ENCODE peak calls at places on chromosomes 16 and 17, in seven cellular contexts. C is CD8-positive, alpha-beta T cell; W is tibial artery; A is uterus; S is ovary; Z is right cardiac atrium; X is GM12878. P is an unnamed sample. For H3K4me1 and H3K27me3, the result is how much of the 10 kb centered on the place peaks cover.

GRCh38 chr17:57630736-57631135 is 114.4 kb downstream of the CCDC182 start:
- DNase-seq in S (no peak), Z (no peak), W (no peak), X (no peak), C (no peak), A (no peak), P (no peak)

GRCh38 chr16:31002252-31002700 is 8.2 kb downstream of the STX1B start:
- DNase-seq in A (no peak), W (no peak), X (no peak), Z (peak), C (no peak), S (no peak), P (no peak)

GRCh38 chr17:34723875-34724274 is 144.5 kb downstream of the TMEM132E start:
- DNase-seq in X (no peak), C (no peak), S (no peak), Z (no peak), A (no peak), W (no peak), P (peak)

GRCh38 chr17:61574542-61575351 is 16.3 kb downstream of the NACA2 start:
- DNase-seq in A (no peak), W (no peak), X (no peak), S (no peak), C (no peak), Z (no peak), P (peak)

GRCh38 chr16:56620311-56620897 is 5.2 kb upstream of the MT1E start:
- DNase-seq in Z (no peak), C (no peak), X (no peak), S (no peak), W (no peak), A (no peak), P (no peak)

GRCh38 chr16:11212819-11213196 is 43.2 kb downstream of the SOCS1 start:
- DNase-seq in Z (no peak), A (no peak), S (no peak), W (no peak), X (no peak), C (no peak), P (peak)

GRCh38 chr17:4969551-4970231 is 2.1 kb upstream of the SPAG7 start:
- DNase-seq in W (no peak), X (no peak), S (no peak), C (no peak), Z (no peak), A (no peak), P (no peak)

GRCh38 chr16:49513040-49513439 is 139.4 kb downstream of the C16orf78 start:
- DNase-seq in W (no peak), C (no peak), S (no peak), A (no peak), X (no peak), Z (no peak), P (peak)

GRCh38 chr16:74107795-74108610 is 188.6 kb upstream of the PSMD7 start:
- DNase-seq in X (peak), A (no peak), C (no peak), S (no peak), Z (no peak), W (no peak), P (peak)

GRCh38 chr17:81437221-81437651 is 42.0 kb downstream of the BAHCC1 start:
- DNase-seq in C (no peak), A (no peak), S (no peak), X (no peak), Z (no peak), W (no peak), P (peak)

GRCh38 chr16:75588716-75589115 is 22.5 kb downstream of the GABARAPL2 start:
- DNase-seq in S (no peak), Z (no peak), X (no peak), W (no peak), A (no peak), C (no peak), P (no peak)

GRCh38 chr17:4782652-4783051 is 3.5 kb downstream of the VMO1 start:
- DNase-seq in W (no peak), S (no peak), C (no peak), A (no peak), X (no peak), Z (peak), P (no peak)

GRCh38 chr17:74452027-74452840 is 14.2 kb upstream of the CD300A start:
- DNase-seq in A (no peak), C (no peak), W (no peak), S (peak), X (no peak), Z (peak), P (no peak)

GRCh38 chr16:3999890-4000325 is 116.3 kb downstream of the ADCY9 start:
- DNase-seq in W (no peak), Z (no peak), C (no peak), A (no peak), X (no peak), S (no peak), P (no peak)

GRCh38 chr17:52419256-52419655 is 260.7 kb upstream of the CA10 start:
- DNase-seq in A (no peak), S (no peak), X (no peak), C (no peak), W (peak), Z (no peak), P (peak)

GRCh38 chr16:51327001-51327400 is 175.9 kb upstream of the SALL1 start:
- DNase-seq in S (no peak), W (no peak), Z (no peak), C (no peak), A (peak), X (no peak), P (no peak)

GRCh38 chr17:14299261-14300093 is 1.4 kb upstream of the HS3ST3B1 start:
- DNase-seq in C (peak), W (no peak), A (peak), Z (peak), S (peak), X (no peak), P (no peak)

DNA sequence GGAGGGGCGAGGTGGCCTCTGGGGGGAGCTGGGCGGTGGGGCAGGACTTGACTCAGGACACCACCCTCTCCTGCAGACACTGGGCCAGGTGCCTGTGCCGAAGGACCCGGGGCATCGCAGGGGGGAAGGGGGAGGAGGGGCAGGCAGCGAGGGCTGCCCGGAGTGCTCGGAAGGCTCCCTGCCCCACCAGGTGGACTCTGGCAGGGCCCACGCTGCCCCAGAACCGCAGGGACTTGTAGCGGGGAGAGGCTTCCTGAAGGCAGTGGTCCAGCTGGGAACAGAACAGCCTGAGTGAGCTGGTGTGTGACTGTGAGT is 4.4 kb upstream of the HCRT start:
- DNase-seq in A (no peak), S (no peak), C (no peak), Z (no peak), X (no peak), W (no peak), P (no peak)
- H3K4me1 ChIP-seq in A (under half), S (under half), C (under half), Z (under half), X (under half), W (under half), P (under half)

GRCh38 chr17:16286947-16287562 is 66.2 kb downstream of the CENPV start:
- DNase-seq in C (no peak), X (peak), S (peak), Z (peak), W (no peak), A (peak), P (peak)
- H3K4me3 ChIP-seq in C (peak), X (peak), S (no peak), Z (no peak), W (peak), A (no peak), P (peak)

DNA sequence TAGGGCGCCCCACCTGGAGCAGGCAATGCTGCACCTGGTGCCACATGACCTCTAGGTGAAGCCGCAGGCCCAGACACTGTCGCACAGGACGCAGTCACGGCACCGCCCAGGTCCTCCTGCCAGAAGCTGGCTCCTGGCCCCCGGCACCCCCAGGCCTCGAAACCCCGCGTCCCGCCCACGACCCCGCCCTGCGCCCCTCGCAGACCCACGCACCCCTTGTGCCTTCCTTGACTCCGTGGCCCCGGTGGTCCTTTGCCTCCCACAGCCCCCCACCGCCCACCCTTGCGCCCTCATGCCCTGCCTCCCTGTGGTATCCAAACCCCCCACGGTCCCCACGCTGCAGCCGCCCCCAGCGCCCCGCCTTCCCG is 6.3 kb upstream of the C1QTNF8 start:
- DNase-seq in X (no peak), W (no peak), Z (no peak), A (no peak), C (no peak), S (no peak), P (no peak)
- H3K27me3 ChIP-seq in X (under half), W (half or more), Z (under half), A (under half), C (under half), S (under half), P (half or more)

GRCh38 chr17:21167303-21167702 is 40.5 kb downstream of the DHRS7B start:
- DNase-seq in W (no peak), S (no peak), A (no peak), C (no peak), Z (no peak), X (no peak), P (no peak)

GRCh38 chr17:21164226-21165019 is 37.7 kb downstream of the DHRS7B start:
- DNase-seq in Z (no peak), W (no peak), S (no peak), A (no peak), X (no peak), C (no peak), P (no peak)

GRCh38 chr17:21166599-21167265 is 40.0 kb downstream of the DHRS7B start:
- DNase-seq in A (no peak), W (no peak), X (no peak), C (no peak), Z (no peak), S (no peak), P (no peak)

GRCh38 chr17:21168555-21168865 is 41.7 kb downstream of the DHRS7B start:
- DNase-seq in C (no peak), Z (no peak), A (no peak), X (no peak), W (no peak), S (no peak), P (no peak)

DNA sequence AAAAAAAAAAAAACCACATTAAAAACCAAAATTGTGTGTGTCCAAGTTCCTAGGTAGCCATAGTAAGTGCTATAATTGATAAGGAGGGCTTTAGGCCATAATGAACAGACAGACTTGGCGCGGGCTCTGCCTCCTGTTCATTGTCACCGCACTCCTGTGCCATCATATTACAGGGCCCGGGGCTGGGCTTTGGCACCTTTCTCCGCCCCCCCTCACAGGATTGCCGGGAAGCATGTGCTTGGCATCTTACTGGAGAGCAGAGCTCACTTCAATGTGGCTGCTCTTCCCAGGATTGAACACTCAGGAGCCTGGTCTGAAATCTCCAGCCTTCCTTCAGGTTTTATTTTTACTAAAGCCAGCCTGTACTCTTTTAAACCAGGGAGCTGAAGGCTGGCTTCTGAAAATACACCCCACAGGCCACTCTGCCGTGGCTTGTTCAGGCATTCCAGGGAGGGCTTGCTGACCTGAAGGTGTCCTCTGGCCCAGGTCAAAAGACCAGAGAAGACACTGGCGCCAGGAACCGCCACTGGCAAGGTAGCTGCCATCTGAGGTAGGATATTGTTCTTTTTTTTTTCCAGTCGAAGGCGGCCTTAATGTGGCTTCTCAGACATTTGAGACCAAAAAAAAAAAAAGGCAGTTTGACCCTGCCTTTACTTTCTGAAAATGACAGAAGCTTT is 39.3 kb downstream of the DHRS7B start:
- DNase-seq in A (peak), X (no peak), W (no peak), S (no peak), C (no peak), Z (peak), P (no peak)
- H3K4me1 ChIP-seq in A (under half), X (under half), W (under half), S (under half), C (under half), Z (under half), P (under half)

DNA sequence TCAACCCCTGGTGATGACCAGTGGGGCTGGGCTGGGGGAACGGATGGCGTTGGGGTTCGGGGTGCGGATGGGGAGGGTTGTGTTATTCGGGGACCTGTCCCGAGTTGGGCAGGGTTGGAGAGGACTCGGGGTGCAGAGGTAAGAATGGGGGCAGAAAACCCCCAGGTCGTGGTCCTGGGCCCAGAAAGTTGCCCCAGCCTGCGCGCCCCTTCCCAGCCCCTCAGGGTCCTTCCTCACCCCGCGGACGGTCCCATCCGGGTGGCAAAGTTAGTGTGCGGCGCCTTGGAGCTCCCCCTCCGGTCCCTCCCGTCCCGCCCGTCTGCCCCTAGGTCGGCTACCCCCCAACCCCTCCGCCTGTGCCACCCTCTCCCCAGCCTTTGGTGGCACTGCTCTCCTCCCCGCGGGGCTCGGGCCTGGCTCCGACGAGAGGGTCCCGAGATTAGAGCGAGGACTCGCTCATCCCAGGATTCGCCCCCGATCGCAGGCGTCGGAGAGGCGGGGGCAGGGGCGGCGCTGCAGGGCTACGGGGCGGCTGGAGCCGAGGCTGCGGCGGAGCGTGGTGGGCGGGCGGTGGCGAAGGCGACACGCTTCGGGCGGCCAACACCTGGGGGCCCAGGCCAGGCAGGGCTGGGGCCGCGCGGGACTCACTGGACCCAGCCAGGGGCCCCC is 1.1 kb downstream of the MGAT5B start:
- DNase-seq in A (no peak), W (no peak), Z (no peak), X (no peak), C (no peak), S (no peak), P (peak)
- H3K4me3 ChIP-seq in A (no peak), W (peak), Z (no peak), X (no peak), C (peak), S (no peak), P (peak)

DNA sequence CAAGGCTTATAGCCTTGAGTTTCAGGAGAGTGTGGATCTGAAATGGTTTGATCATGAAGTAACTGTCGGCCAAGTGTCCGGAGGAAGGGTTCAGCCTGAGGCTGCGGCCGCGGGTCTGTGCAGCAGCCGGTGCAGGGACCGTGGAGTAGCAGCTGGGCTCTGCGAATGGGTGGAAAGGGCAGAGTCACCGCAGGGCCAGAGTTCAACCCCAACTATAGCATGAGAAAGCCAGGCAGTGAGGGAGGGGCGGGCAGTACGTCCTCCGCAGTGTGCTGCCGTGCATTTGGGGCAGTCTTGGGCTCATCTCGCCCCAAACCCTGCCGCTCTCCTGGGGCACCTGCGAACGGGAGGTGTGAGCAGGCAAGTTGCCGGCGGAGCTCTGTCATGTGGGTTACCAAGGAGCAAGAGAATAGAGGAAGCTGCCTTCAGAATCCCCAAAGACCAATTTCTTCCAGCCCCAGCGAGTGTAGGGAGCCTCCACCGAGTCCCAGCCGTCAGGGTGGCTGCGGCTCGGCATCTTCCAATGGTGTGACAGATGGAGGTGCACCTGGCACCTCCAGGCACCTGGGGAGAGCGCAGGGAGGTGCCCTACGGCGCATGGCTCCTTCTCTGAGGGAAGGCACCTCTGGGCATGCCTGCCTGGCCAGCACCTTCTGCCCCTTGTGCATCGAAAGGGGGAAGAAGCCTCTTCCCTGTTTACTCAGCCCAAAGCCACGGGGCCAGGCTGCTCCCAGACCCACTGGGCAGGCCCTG is 87.3 kb downstream of the RPA1 start:
- DNase-seq in A (no peak), C (no peak), X (no peak), S (no peak), W (no peak), Z (peak), P (no peak)
- H3K27me3 ChIP-seq in A (under half), C (under half), X (under half), S (under half), W (half or more), Z (under half), P (under half)